ENCODE peak calls at places on chromosomes 7 and 10, in ten cellular contexts. J is Calu3, S is ovary, C is sigmoid colon, A is psoas muscle, I is SK-N-SH, P is brain microvascular endothelial cell, F is endodermal cell, O is GM12864, B is cardiac fibroblast. H is an unnamed sample.

GRCh38 chr7:17236603-17237002 is 61.8 kb upstream of the AHR start:
- DNase-seq in C (no peak), S (no peak), F (no peak), O (no peak), P (peak; percentile 42), J (no peak), A (no peak), B (peak; percentile 72), I (no peak), H (no peak)

GRCh38 chr7:120272261-120272895 is 597 bp upstream of the KCND2 start:
- DNase-seq in F (peak; percentile 74), I (peak; percentile 72), S (peak; percentile 25), C (no peak), J (peak; percentile 40), B (peak; percentile 73), P (peak; percentile 49), A (no peak), O (peak; percentile 53), H (peak; percentile 24)

GRCh38 chr10:133134411-133135115 is 25.5 kb upstream of the KNDC1 start:
- DNase-seq in I (peak; percentile 29), J (no peak), B (no peak), F (peak; percentile 59), A (peak; percentile 9), S (peak; percentile 7), C (no peak), P (no peak), O (no peak), H (no peak)

GRCh38 chr10:132232553-132232949 is 45.8 kb downstream of the DPYSL4 start:
- DNase-seq in O (no peak), F (no peak), B (no peak), I (no peak), P (no peak), S (no peak), A (no peak), J (no peak), C (no peak), H (peak; percentile 41)

GRCh38 chr7:87498893-87499292 is 23.4 kb upstream of the ABCB4 start:
- DNase-seq in J (no peak), F (no peak), A (no peak), C (no peak), S (no peak), B (no peak), I (no peak), O (no peak), P (no peak), H (no peak)

GRCh38 chr7:64581929-64582894 is 19.3 kb upstream of the ZNF680 start:
- DNase-seq in P (peak; percentile 63), I (no peak), B (peak; percentile 39), F (no peak), S (no peak), O (no peak), A (no peak), J (no peak), C (no peak), H (no peak)

GRCh38 chr7:123054357-123055133 is 59.0 kb upstream of the TAS2R16 start:
- DNase-seq in B (peak; percentile 55), I (no peak), P (no peak), C (no peak), A (no peak), F (peak; percentile 79), J (peak; percentile 18), O (no peak), S (no peak), H (no peak)

GRCh38 chr7:134083766-134084487 is 43.2 kb upstream of the LRGUK start:
- DNase-seq in A (no peak), S (no peak), B (peak; percentile 12), J (no peak), I (no peak), F (no peak), C (no peak), O (no peak), P (peak; percentile 15), H (no peak)

GRCh38 chr10:91290607-91291006 is 70.1 kb downstream of the PCGF5 start:
- DNase-seq in A (no peak), F (no peak), B (no peak), O (no peak), I (no peak), J (no peak), C (no peak), P (no peak), S (no peak), H (no peak)

GRCh38 chr10:78292987-78293865 is 259.6 kb downstream of the RPS24 start:
- DNase-seq in C (no peak), F (peak; percentile 89), J (no peak), I (peak; percentile 69), P (no peak), S (no peak), B (no peak), A (no peak), O (no peak), H (no peak)

GRCh38 chr7:25854608-25855497 is 297.1 kb upstream of the NFE2L3 start:
- DNase-seq in O (peak; percentile 18), C (peak; percentile 86), S (peak; percentile 36), I (peak; percentile 94), B (peak; percentile 41), P (peak; percentile 99), J (peak; percentile 73), A (peak; percentile 45), F (peak; percentile 93), H (peak; percentile 71)

GRCh38 chr7:80934286-80934685 is 15.4 kb upstream of the SEMA3C start:
- DNase-seq in J (no peak), A (no peak), O (no peak), S (no peak), B (peak; percentile 72), C (no peak), F (no peak), P (no peak), I (no peak), H (no peak)

GRCh38 chr7:32051128-32051527 is 19.1 kb downstream of the PDE1C start:
- DNase-seq in B (no peak), F (no peak), I (no peak), S (no peak), C (no peak), P (no peak), O (no peak), J (no peak), A (no peak), H (no peak)
- TF ChIP-seq CTCF in B (no peak), F (no peak), I (no peak), S (no peak), C (no peak), P (no peak), O (no peak), J (no peak), A (no peak), H (no peak)

GRCh38 chr7:129550673-129551360 is 48.5 kb downstream of the SMKR1 start:
- DNase-seq in S (no peak), B (no peak), P (no peak), F (peak; percentile 51), I (peak; percentile 80), J (no peak), C (no peak), O (no peak), A (no peak), H (no peak)
- TF ChIP-seq CTCF in S (no peak), B (no peak), P (no peak), F (no peak), I (no peak), J (no peak), C (no peak), O (no peak), A (no peak), H (no peak)

GRCh38 chr10:89853796-89854195 is 152.4 kb downstream of the KIF20B start:
- DNase-seq in I (peak; percentile 49), P (no peak), C (no peak), J (no peak), S (no peak), A (no peak), F (peak; percentile 92), O (no peak), B (no peak), H (no peak)
- TF ChIP-seq CTCF in I (peak; percentile 46), P (peak; percentile 56), C (no peak), J (no peak), S (no peak), A (no peak), F (peak; percentile 88), O (peak; percentile 18), B (peak; percentile 42), H (no peak)

DNA sequence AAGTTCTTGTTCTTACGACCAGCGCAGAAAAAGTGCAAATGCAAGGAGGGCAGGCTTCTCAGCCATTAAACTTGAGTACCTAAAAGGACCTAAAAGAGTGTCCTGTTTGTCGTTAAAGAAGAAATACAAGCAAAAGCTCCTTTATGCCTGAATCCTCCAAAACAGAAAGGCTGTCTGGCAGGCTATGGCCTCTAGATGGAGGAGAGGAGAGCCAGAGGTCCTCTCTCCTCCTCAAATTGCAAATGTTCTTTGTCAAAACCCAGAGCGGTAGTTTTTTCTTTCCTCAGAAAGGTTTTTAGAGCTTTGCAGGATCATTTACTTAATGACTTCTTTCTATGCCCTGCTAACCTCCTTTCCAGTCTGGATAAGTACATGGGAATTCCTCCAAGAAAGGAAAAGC is 1.9 kb upstream of the SORCS1 start:
- DNase-seq in F (peak; percentile 57), C (no peak), J (no peak), P (no peak), B (no peak), S (no peak), O (no peak), A (no peak), I (peak; percentile 28), H (no peak)
- TF ChIP-seq CTCF in F (peak; percentile 71), C (no peak), J (no peak), P (no peak), B (no peak), S (no peak), O (no peak), A (no peak), I (no peak), H (no peak)

GRCh38 chr10:17001297-17001744 is 128.3 kb downstream of the CUBN start:
- DNase-seq in B (peak; percentile 75), J (no peak), I (no peak), S (no peak), O (no peak), P (peak; percentile 70), A (peak; percentile 43), C (no peak), F (peak; percentile 28), H (no peak)

GRCh38 chr10:17003666-17004065 is 125.9 kb downstream of the CUBN start:
- DNase-seq in F (peak; percentile 57), P (no peak), O (no peak), C (no peak), A (no peak), S (no peak), J (no peak), B (no peak), I (no peak), H (no peak)

GRCh38 chr10:16999665-17000451 is 129.8 kb downstream of the CUBN start:
- DNase-seq in I (no peak), O (no peak), A (peak; percentile 25), C (no peak), P (peak; percentile 66), F (peak; percentile 14), J (no peak), S (peak; percentile 56), B (peak; percentile 76), H (no peak)

GRCh38 chr10:17003151-17003550 is 126.5 kb downstream of the CUBN start:
- DNase-seq in B (peak; percentile 86), P (peak; percentile 98), C (no peak), F (peak; percentile 29), J (no peak), I (peak; percentile 16), S (no peak), A (no peak), O (no peak), H (peak; percentile 81)

GRCh38 chr10:17001961-17002749 is 127.5 kb downstream of the CUBN start:
- DNase-seq in A (peak; percentile 38), C (no peak), J (no peak), P (peak; percentile 96), F (peak; percentile 2), I (no peak), S (peak; percentile 63), B (peak; percentile 98), O (no peak), H (peak; percentile 47)
- TF ChIP-seq CTCF in A (no peak), C (no peak), J (no peak), P (no peak), F (no peak), I (no peak), S (no peak), B (no peak), O (no peak), H (no peak)